ENCODE peak calls at places on chromosomes 13 and 19, in four cellular contexts. One of them, this sample, is unnamed.
A peak's percentile ranks its signal among the peaks of the same experiment; 100 is the strongest.

GRCh38 chr13:48232420-48233096 is 448 bp upstream of the ITM2B start:
- DNase-seq in Right ventricle myocardium superior: no peak
- DNase-seq in fibroblast of lung: no peak
- DNase-seq in effector CD4-positive, alpha-beta T cell: no peak
- DNase-seq in this sample: no peak

GRCh38 chr13:25018729-25019115 is 77.2 kb upstream of the PABPC3 start:
- DNase-seq in effector CD4-positive, alpha-beta T cell: no peak
- DNase-seq in fibroblast of lung: no peak
- DNase-seq in Right ventricle myocardium superior: no peak
- DNase-seq in this sample: no peak

GRCh38 chr19:43229315-43229714 is 23.9 kb upstream of the PSG4 start:
- DNase-seq in fibroblast of lung: peak; percentile 11
- DNase-seq in effector CD4-positive, alpha-beta T cell: no peak
- DNase-seq in Right ventricle myocardium superior: no peak
- DNase-seq in this sample: no peak

GRCh38 chr19:41189425-41190065 is 3.5 kb upstream of the CYP2S1 start:
- DNase-seq in Right ventricle myocardium superior: no peak
- DNase-seq in effector CD4-positive, alpha-beta T cell: no peak
- DNase-seq in fibroblast of lung: no peak
- DNase-seq in this sample: no peak

GRCh38 chr13:44755872-44756271 is 179.7 kb upstream of the TSC22D1 start:
- DNase-seq in Right ventricle myocardium superior: no peak
- DNase-seq in effector CD4-positive, alpha-beta T cell: no peak
- DNase-seq in fibroblast of lung: peak; percentile 90
- DNase-seq in this sample: no peak

GRCh38 chr19:49570138-49570856 is 10.1 kb downstream of the NOSIP start:
- DNase-seq in effector CD4-positive, alpha-beta T cell: peak; percentile 66
- DNase-seq in fibroblast of lung: peak; percentile 71
- DNase-seq in Right ventricle myocardium superior: peak; percentile 40
- DNase-seq in this sample: peak; percentile 43

GRCh38 chr19:3851254-3852176 is 17.3 kb downstream of the ZFR2 start:
- DNase-seq in effector CD4-positive, alpha-beta T cell: no peak
- DNase-seq in fibroblast of lung: peak; percentile 36
- DNase-seq in Right ventricle myocardium superior: no peak
- DNase-seq in this sample: no peak

GRCh38 chr13:94431569-94431968 is 47.9 kb downstream of the DCT start:
- DNase-seq in fibroblast of lung: no peak
- DNase-seq in effector CD4-positive, alpha-beta T cell: no peak
- DNase-seq in Right ventricle myocardium superior: no peak
- DNase-seq in this sample: no peak

GRCh38 chr13:95713651-95714050 is 36.7 kb downstream of the DNAJC3 start:
- DNase-seq in effector CD4-positive, alpha-beta T cell: no peak
- DNase-seq in fibroblast of lung: peak; percentile 18
- DNase-seq in Right ventricle myocardium superior: no peak
- DNase-seq in this sample: no peak

GRCh38 chr19:15863272-15863671 is 34.6 kb downstream of the CYP4F2 start:
- DNase-seq in Right ventricle myocardium superior: no peak
- DNase-seq in effector CD4-positive, alpha-beta T cell: no peak
- DNase-seq in fibroblast of lung: no peak
- DNase-seq in this sample: no peak

GRCh38 chr13:23790591-23791170 is 98.5 kb downstream of the MIPEP start:
- DNase-seq in Right ventricle myocardium superior: no peak
- DNase-seq in fibroblast of lung: peak; percentile 96
- DNase-seq in effector CD4-positive, alpha-beta T cell: no peak
- DNase-seq in this sample: no peak

GRCh38 chr19:3068071-3068470 is 5.8 kb upstream of the TLE5 start:
- DNase-seq in effector CD4-positive, alpha-beta T cell: no peak
- DNase-seq in Right ventricle myocardium superior: no peak
- DNase-seq in fibroblast of lung: no peak
- DNase-seq in this sample: no peak

GRCh38 chr13:111007209-111007608 is 92.3 kb upstream of the ANKRD10 start:
- DNase-seq in effector CD4-positive, alpha-beta T cell: no peak
- DNase-seq in fibroblast of lung: peak; percentile 12
- DNase-seq in Right ventricle myocardium superior: no peak
- DNase-seq in this sample: no peak

GRCh38 chr13:104577029-104577820 is 1511.0 kb upstream of the SLC10A2 start:
- DNase-seq in effector CD4-positive, alpha-beta T cell: no peak
- DNase-seq in fibroblast of lung: peak; percentile 72
- DNase-seq in Right ventricle myocardium superior: no peak
- DNase-seq in this sample: no peak

GRCh38 chr13:57624565-57625435 is 6.7 kb upstream of the PCDH17 start:
- DNase-seq in Right ventricle myocardium superior: no peak
- DNase-seq in effector CD4-positive, alpha-beta T cell: no peak
- DNase-seq in fibroblast of lung: peak; percentile 58
- DNase-seq in this sample: no peak

GRCh38 chr19:1574763-1575162 is 6.6 kb upstream of the MEX3D start:
- DNase-seq in effector CD4-positive, alpha-beta T cell: no peak
- DNase-seq in Right ventricle myocardium superior: no peak
- DNase-seq in fibroblast of lung: no peak
- DNase-seq in this sample: no peak

GRCh38 chr13:30107536-30108136 is 199.7 kb downstream of the KATNAL1 start:
- DNase-seq in effector CD4-positive, alpha-beta T cell: no peak
- DNase-seq in fibroblast of lung: no peak
- DNase-seq in Right ventricle myocardium superior: no peak
- DNase-seq in this sample: no peak

GRCh38 chr19:19075126-19075525 is 11.3 kb downstream of the SLC25A42 start:
- DNase-seq in effector CD4-positive, alpha-beta T cell: no peak
- DNase-seq in Right ventricle myocardium superior: no peak
- DNase-seq in fibroblast of lung: no peak
- DNase-seq in this sample: no peak

GRCh38 chr13:106088094-106088493 is 447.4 kb downstream of the EFNB2 start:
- DNase-seq in fibroblast of lung: peak; percentile 86
- DNase-seq in Right ventricle myocardium superior: no peak
- DNase-seq in effector CD4-positive, alpha-beta T cell: no peak
- DNase-seq in this sample: no peak

GRCh38 chr19:46190489-46190888 is 39.1 kb upstream of the IGFL1 start:
- DNase-seq in fibroblast of lung: no peak
- DNase-seq in Right ventricle myocardium superior: no peak
- DNase-seq in effector CD4-positive, alpha-beta T cell: no peak
- DNase-seq in this sample: no peak

GRCh38 chr13:28470286-28470685 is 24.6 kb downstream of the FLT1 start:
- DNase-seq in Right ventricle myocardium superior: no peak
- DNase-seq in effector CD4-positive, alpha-beta T cell: no peak
- DNase-seq in fibroblast of lung: peak; percentile 34
- DNase-seq in this sample: no peak

GRCh38 chr19:12723643-12724426 is at the start of gene TNPO2:
- DNase-seq in effector CD4-positive, alpha-beta T cell: peak; percentile 44
- DNase-seq in fibroblast of lung: peak; percentile 71
- DNase-seq in Right ventricle myocardium superior: peak; percentile 72
- DNase-seq in this sample: peak; percentile 29

GRCh38 chr13:61192826-61193225 is 222.8 kb downstream of the PCDH20 start:
- DNase-seq in effector CD4-positive, alpha-beta T cell: no peak
- DNase-seq in fibroblast of lung: no peak
- DNase-seq in Right ventricle myocardium superior: no peak
- DNase-seq in this sample: no peak

GRCh38 chr19:18253130-18253529 is 21.1 kb downstream of the IQCN start:
- DNase-seq in fibroblast of lung: no peak
- DNase-seq in effector CD4-positive, alpha-beta T cell: no peak
- DNase-seq in Right ventricle myocardium superior: no peak
- DNase-seq in this sample: no peak

GRCh38 chr19:14081797-14082674 is 3.5 kb downstream of the C19orf67 start:
- DNase-seq in fibroblast of lung: peak; percentile 48
- DNase-seq in Right ventricle myocardium superior: no peak
- DNase-seq in effector CD4-positive, alpha-beta T cell: no peak
- DNase-seq in this sample: peak; percentile 28

GRCh38 chr19:11767633-11768133 is 883 bp downstream of the ZNF441 start:
- DNase-seq in Right ventricle myocardium superior: peak; percentile 55
- DNase-seq in fibroblast of lung: peak; percentile 32
- DNase-seq in effector CD4-positive, alpha-beta T cell: no peak
- DNase-seq in this sample: no peak

This sample was measured in T-helper 22 cell.